ENCODE peak calls at places on chromosomes 16 and 17, in ten cellular contexts. One of them, this sample, is unnamed. For H3K36me3, the result is how much of the 10 kb centered on the place peaks cover.

GRCh38 chr16:86363057-86363490 is 147.3 kb upstream of the FOXF1 start:
- DNase-seq in heart right ventricle: no peak
- DNase-seq in GM06990: no peak
- DNase-seq in CD8-positive, alpha-beta T cell: no peak
- DNase-seq in cardiac muscle cell: peak
- DNase-seq in ovary: no peak
- DNase-seq in fibroblast of lung: peak
- DNase-seq in OCI-LY7: no peak
- DNase-seq in effector memory CD4-positive, alpha-beta T cell: no peak
- DNase-seq in CD8-positive, alpha-beta memory T cell: no peak
- DNase-seq in this sample: peak

GRCh38 chr16:57512296-57513001 is 23.9 kb downstream of the CCDC102A start:
- DNase-seq in heart right ventricle: no peak
- DNase-seq in GM06990: no peak
- DNase-seq in CD8-positive, alpha-beta T cell: no peak
- DNase-seq in cardiac muscle cell: no peak
- DNase-seq in ovary: no peak
- DNase-seq in fibroblast of lung: no peak
- DNase-seq in OCI-LY7: no peak
- DNase-seq in effector memory CD4-positive, alpha-beta T cell: no peak
- DNase-seq in CD8-positive, alpha-beta memory T cell: no peak
- DNase-seq in this sample: no peak

GRCh38 chr16:3065742-3066439 is 451 bp downstream of the IL32 start:
- DNase-seq in heart right ventricle: no peak
- DNase-seq in GM06990: no peak
- DNase-seq in CD8-positive, alpha-beta T cell: peak
- DNase-seq in cardiac muscle cell: no peak
- DNase-seq in ovary: no peak
- DNase-seq in fibroblast of lung: no peak
- DNase-seq in OCI-LY7: no peak
- DNase-seq in effector memory CD4-positive, alpha-beta T cell: no peak
- DNase-seq in CD8-positive, alpha-beta memory T cell: no peak
- DNase-seq in this sample: no peak

GRCh38 chr16:12027091-12027490 is 50.6 kb downstream of the SNX29 start:
- DNase-seq in heart right ventricle: no peak
- DNase-seq in GM06990: peak
- DNase-seq in CD8-positive, alpha-beta T cell: peak
- DNase-seq in cardiac muscle cell: no peak
- DNase-seq in ovary: no peak
- DNase-seq in fibroblast of lung: peak
- DNase-seq in OCI-LY7: peak
- DNase-seq in effector memory CD4-positive, alpha-beta T cell: no peak
- DNase-seq in CD8-positive, alpha-beta memory T cell: peak
- DNase-seq in this sample: no peak

GRCh38 chr17:44900894-44901293 is 1.6 kb upstream of the EFTUD2 start:
- DNase-seq in heart right ventricle: no peak
- DNase-seq in GM06990: no peak
- DNase-seq in CD8-positive, alpha-beta T cell: no peak
- DNase-seq in cardiac muscle cell: peak
- DNase-seq in ovary: no peak
- DNase-seq in fibroblast of lung: peak
- DNase-seq in OCI-LY7: no peak
- DNase-seq in effector memory CD4-positive, alpha-beta T cell: no peak
- DNase-seq in CD8-positive, alpha-beta memory T cell: no peak
- DNase-seq in this sample: peak

GRCh38 chr17:48749621-48750553 is 21.3 kb upstream of the HOXB13 start:
- DNase-seq in heart right ventricle: no peak
- DNase-seq in GM06990: no peak
- DNase-seq in CD8-positive, alpha-beta T cell: no peak
- DNase-seq in cardiac muscle cell: no peak
- DNase-seq in ovary: no peak
- DNase-seq in fibroblast of lung: no peak
- DNase-seq in OCI-LY7: no peak
- DNase-seq in effector memory CD4-positive, alpha-beta T cell: no peak
- DNase-seq in CD8-positive, alpha-beta memory T cell: no peak
- DNase-seq in this sample: no peak

GRCh38 chr17:6633263-6633662 is 7.2 kb downstream of the KIAA0753 start:
- DNase-seq in heart right ventricle: no peak
- DNase-seq in GM06990: no peak
- DNase-seq in CD8-positive, alpha-beta T cell: no peak
- DNase-seq in cardiac muscle cell: no peak
- DNase-seq in ovary: no peak
- DNase-seq in fibroblast of lung: no peak
- DNase-seq in OCI-LY7: no peak
- DNase-seq in effector memory CD4-positive, alpha-beta T cell: no peak
- DNase-seq in CD8-positive, alpha-beta memory T cell: no peak
- DNase-seq in this sample: no peak

GRCh38 chr17:43562679-43563146 is 16.6 kb upstream of the ETV4 start:
- DNase-seq in heart right ventricle: no peak
- DNase-seq in GM06990: no peak
- DNase-seq in CD8-positive, alpha-beta T cell: no peak
- DNase-seq in cardiac muscle cell: no peak
- DNase-seq in ovary: peak
- DNase-seq in fibroblast of lung: no peak
- DNase-seq in OCI-LY7: no peak
- DNase-seq in effector memory CD4-positive, alpha-beta T cell: no peak
- DNase-seq in CD8-positive, alpha-beta memory T cell: no peak
- DNase-seq in this sample: no peak

GRCh38 chr17:44222112-44222869 is 2.8 kb upstream of the UBTF start:
- DNase-seq in heart right ventricle: peak
- DNase-seq in GM06990: peak
- DNase-seq in CD8-positive, alpha-beta T cell: peak
- DNase-seq in cardiac muscle cell: peak
- DNase-seq in ovary: peak
- DNase-seq in fibroblast of lung: peak
- DNase-seq in OCI-LY7: peak
- DNase-seq in effector memory CD4-positive, alpha-beta T cell: no peak
- DNase-seq in CD8-positive, alpha-beta memory T cell: no peak
- DNase-seq in this sample: peak

GRCh38 chr16:13102401-13102800 is 201.0 kb downstream of the SHISA9 start:
- DNase-seq in heart right ventricle: no peak
- DNase-seq in GM06990: no peak
- DNase-seq in CD8-positive, alpha-beta T cell: no peak
- DNase-seq in cardiac muscle cell: no peak
- DNase-seq in ovary: no peak
- DNase-seq in fibroblast of lung: no peak
- DNase-seq in OCI-LY7: no peak
- DNase-seq in effector memory CD4-positive, alpha-beta T cell: no peak
- DNase-seq in CD8-positive, alpha-beta memory T cell: no peak
- DNase-seq in this sample: no peak

GRCh38 chr16:50469744-50470301 is 78.4 kb upstream of the NKD1 start:
- DNase-seq in heart right ventricle: no peak
- DNase-seq in GM06990: no peak
- DNase-seq in CD8-positive, alpha-beta T cell: no peak
- DNase-seq in cardiac muscle cell: no peak
- DNase-seq in ovary: no peak
- DNase-seq in fibroblast of lung: no peak
- DNase-seq in OCI-LY7: no peak
- DNase-seq in effector memory CD4-positive, alpha-beta T cell: no peak
- DNase-seq in CD8-positive, alpha-beta memory T cell: no peak
- DNase-seq in this sample: no peak

GRCh38 chr16:68387301-68387700 is 61.0 kb downstream of the SMPD3 start:
- DNase-seq in heart right ventricle: no peak
- DNase-seq in GM06990: no peak
- DNase-seq in CD8-positive, alpha-beta T cell: no peak
- DNase-seq in cardiac muscle cell: no peak
- DNase-seq in ovary: no peak
- DNase-seq in fibroblast of lung: no peak
- DNase-seq in OCI-LY7: no peak
- DNase-seq in effector memory CD4-positive, alpha-beta T cell: no peak
- DNase-seq in CD8-positive, alpha-beta memory T cell: no peak
- DNase-seq in this sample: no peak

GRCh38 chr17:55784666-55785065 is 33.8 kb downstream of the PCTP start:
- DNase-seq in heart right ventricle: no peak
- DNase-seq in GM06990: no peak
- DNase-seq in CD8-positive, alpha-beta T cell: no peak
- DNase-seq in cardiac muscle cell: no peak
- DNase-seq in ovary: no peak
- DNase-seq in fibroblast of lung: no peak
- DNase-seq in OCI-LY7: no peak
- DNase-seq in effector memory CD4-positive, alpha-beta T cell: no peak
- DNase-seq in CD8-positive, alpha-beta memory T cell: no peak
- DNase-seq in this sample: no peak

DNA sequence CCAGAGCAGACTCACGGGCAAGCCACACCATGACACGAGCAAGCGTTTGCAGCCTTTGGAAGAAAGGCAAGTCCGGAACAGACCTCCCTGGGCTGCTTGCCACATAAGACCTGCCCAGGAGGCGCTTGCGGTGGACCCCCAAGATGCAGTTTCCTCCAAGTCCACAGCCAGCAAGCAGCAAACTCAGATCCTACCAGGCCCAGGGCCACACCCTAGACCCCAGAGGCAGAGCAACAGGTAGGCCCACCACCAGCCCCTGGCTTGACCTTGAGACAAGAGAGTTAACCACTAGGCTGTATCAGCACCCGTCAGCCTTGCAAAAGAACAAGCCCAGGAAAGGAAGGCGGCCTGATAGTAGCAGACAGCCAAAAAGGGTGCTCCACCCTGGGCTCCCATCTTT is 2.3 kb downstream of the FAAP100 start:
- DNase-seq in heart right ventricle: no peak
- DNase-seq in GM06990: no peak
- DNase-seq in CD8-positive, alpha-beta T cell: no peak
- DNase-seq in cardiac muscle cell: no peak
- DNase-seq in ovary: no peak
- DNase-seq in fibroblast of lung: no peak
- DNase-seq in OCI-LY7: no peak
- DNase-seq in effector memory CD4-positive, alpha-beta T cell: no peak
- DNase-seq in CD8-positive, alpha-beta memory T cell: no peak
- DNase-seq in this sample: no peak
- H3K36me3 ChIP-seq in heart right ventricle: under half
- H3K36me3 ChIP-seq in GM06990: under half
- H3K36me3 ChIP-seq in CD8-positive, alpha-beta T cell: under half
- H3K36me3 ChIP-seq in cardiac muscle cell: under half
- H3K36me3 ChIP-seq in ovary: under half
- H3K36me3 ChIP-seq in fibroblast of lung: under half
- H3K36me3 ChIP-seq in OCI-LY7: half or more
- H3K36me3 ChIP-seq in effector memory CD4-positive, alpha-beta T cell: under half
- H3K36me3 ChIP-seq in CD8-positive, alpha-beta memory T cell: under half
- H3K36me3 ChIP-seq in this sample: half or more

GRCh38 chr17:9677932-9678331 is 32.6 kb downstream of the USP43 start:
- DNase-seq in heart right ventricle: no peak
- DNase-seq in GM06990: no peak
- DNase-seq in CD8-positive, alpha-beta T cell: no peak
- DNase-seq in cardiac muscle cell: no peak
- DNase-seq in ovary: no peak
- DNase-seq in fibroblast of lung: no peak
- DNase-seq in OCI-LY7: no peak
- DNase-seq in effector memory CD4-positive, alpha-beta T cell: no peak
- DNase-seq in CD8-positive, alpha-beta memory T cell: no peak
- DNase-seq in this sample: no peak
- H3K36me3 ChIP-seq in heart right ventricle: under half
- H3K36me3 ChIP-seq in GM06990: under half
- H3K36me3 ChIP-seq in CD8-positive, alpha-beta T cell: under half
- H3K36me3 ChIP-seq in cardiac muscle cell: under half
- H3K36me3 ChIP-seq in ovary: under half
- H3K36me3 ChIP-seq in fibroblast of lung: under half
- H3K36me3 ChIP-seq in OCI-LY7: under half
- H3K36me3 ChIP-seq in effector memory CD4-positive, alpha-beta T cell: under half
- H3K36me3 ChIP-seq in CD8-positive, alpha-beta memory T cell: under half
- H3K36me3 ChIP-seq in this sample: under half

DNA sequence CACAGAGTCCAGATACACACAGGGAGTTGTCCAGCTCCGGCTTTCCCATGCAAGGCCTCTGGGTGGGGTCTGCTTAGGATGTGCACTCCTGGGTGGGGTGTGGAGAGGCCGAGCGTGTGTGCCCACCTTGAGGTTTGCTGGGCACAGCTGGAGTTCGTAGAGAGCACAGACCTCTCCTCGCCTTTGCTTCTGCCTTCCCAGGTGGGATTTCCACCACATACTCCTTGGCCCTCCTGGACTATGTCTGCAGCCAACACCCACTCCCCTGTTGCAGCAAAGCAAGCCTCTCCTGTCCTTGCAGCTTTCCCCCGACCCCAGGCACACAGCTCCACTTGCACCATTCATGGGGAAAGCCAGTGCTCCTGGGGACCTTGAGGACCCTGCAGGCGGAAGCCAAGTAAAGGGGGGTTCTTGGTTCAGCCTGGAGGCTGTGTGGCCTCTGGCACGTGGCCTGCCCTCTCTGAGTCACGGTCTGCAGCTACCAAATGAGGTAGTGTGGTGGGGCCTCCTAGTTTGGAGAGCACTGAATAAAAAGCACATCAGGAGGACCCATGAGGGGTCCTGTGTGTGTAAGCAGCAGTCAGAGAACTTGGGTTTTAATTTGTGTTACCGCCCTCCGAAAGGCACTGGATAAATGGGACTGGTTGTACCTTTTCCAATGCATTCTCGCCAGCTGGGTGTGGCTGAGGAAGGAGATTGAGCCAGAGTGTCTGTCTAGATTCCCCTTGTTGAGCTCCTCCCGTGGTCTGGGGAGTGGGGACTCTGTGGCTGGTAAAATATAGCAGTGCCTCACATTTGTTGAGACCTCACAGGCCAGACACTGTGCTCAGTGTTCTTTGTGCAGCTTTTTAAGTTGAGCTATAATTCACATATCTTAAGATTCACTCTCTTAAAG is 31.6 kb downstream of the MPRIP start:
- DNase-seq in heart right ventricle: no peak
- DNase-seq in GM06990: no peak
- DNase-seq in CD8-positive, alpha-beta T cell: no peak
- DNase-seq in cardiac muscle cell: no peak
- DNase-seq in ovary: no peak
- DNase-seq in fibroblast of lung: peak
- DNase-seq in OCI-LY7: no peak
- DNase-seq in effector memory CD4-positive, alpha-beta T cell: no peak
- DNase-seq in CD8-positive, alpha-beta memory T cell: no peak
- DNase-seq in this sample: peak
- H3K36me3 ChIP-seq in heart right ventricle: under half
- H3K36me3 ChIP-seq in GM06990: under half
- H3K36me3 ChIP-seq in CD8-positive, alpha-beta T cell: under half
- H3K36me3 ChIP-seq in cardiac muscle cell: under half
- H3K36me3 ChIP-seq in ovary: under half
- H3K36me3 ChIP-seq in fibroblast of lung: under half
- H3K36me3 ChIP-seq in OCI-LY7: under half
- H3K36me3 ChIP-seq in effector memory CD4-positive, alpha-beta T cell: under half
- H3K36me3 ChIP-seq in CD8-positive, alpha-beta memory T cell: under half
- H3K36me3 ChIP-seq in this sample: under half

DNA sequence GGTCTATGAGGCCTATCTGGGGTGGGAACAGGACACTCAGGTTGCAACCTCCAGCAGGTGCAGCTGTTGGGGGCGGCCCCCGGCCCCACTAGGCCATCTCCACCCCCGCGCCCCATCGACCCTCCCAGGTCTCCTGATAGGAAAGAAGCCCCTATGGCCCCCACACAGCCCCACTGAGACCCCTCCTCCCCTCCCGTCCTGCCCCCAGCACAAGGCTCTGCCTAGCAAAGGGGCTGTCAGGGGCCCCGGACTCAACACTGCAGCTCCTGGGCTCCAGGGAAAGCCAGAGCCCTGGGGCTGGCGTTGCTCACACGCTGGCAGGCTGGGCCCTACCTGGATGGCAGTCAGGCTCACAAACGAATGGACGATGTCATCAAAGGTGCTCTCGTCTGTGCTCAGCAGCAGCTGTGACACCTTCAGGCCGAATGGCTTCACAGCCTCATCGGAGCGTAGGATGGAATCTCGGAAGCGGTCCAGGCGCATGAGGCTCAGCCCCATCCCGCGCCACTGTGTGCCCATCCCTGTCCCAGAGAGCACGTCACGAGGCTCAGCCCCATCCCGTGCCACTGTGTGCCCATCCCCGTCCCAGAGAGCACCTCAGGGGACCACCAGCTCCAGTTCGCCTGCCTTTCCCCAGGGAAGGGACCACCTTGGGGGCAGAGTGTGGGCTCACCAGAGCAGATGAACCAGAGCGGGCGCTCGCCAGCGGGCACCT is 7.3 kb downstream of the FASN start:
- DNase-seq in heart right ventricle: no peak
- DNase-seq in GM06990: peak
- DNase-seq in CD8-positive, alpha-beta T cell: no peak
- DNase-seq in cardiac muscle cell: no peak
- DNase-seq in ovary: no peak
- DNase-seq in fibroblast of lung: no peak
- DNase-seq in OCI-LY7: no peak
- DNase-seq in effector memory CD4-positive, alpha-beta T cell: no peak
- DNase-seq in CD8-positive, alpha-beta memory T cell: no peak
- DNase-seq in this sample: no peak
- H3K36me3 ChIP-seq in heart right ventricle: under half
- H3K36me3 ChIP-seq in GM06990: half or more
- H3K36me3 ChIP-seq in CD8-positive, alpha-beta T cell: under half
- H3K36me3 ChIP-seq in cardiac muscle cell: half or more
- H3K36me3 ChIP-seq in ovary: under half
- H3K36me3 ChIP-seq in fibroblast of lung: half or more
- H3K36me3 ChIP-seq in OCI-LY7: half or more
- H3K36me3 ChIP-seq in effector memory CD4-positive, alpha-beta T cell: half or more
- H3K36me3 ChIP-seq in CD8-positive, alpha-beta memory T cell: under half
- H3K36me3 ChIP-seq in this sample: half or more